ENCODE peak calls at places on chromosome 3, in four cellular contexts. X is progenitor cell of endocrine pancreas, A is glutamatergic neuron, Y is AG09319. V is an unnamed sample.
A peak's percentile ranks its signal among the peaks of the same experiment; 100 is the strongest.

GRCh38 chr3:188165596-188165995 is 11.6 kb downstream of the LPP start:
- DNase-seq in X (no peak), Y (no peak), A (no peak), V (no peak)

GRCh38 chr3:37375184-37376120 is 201.1 kb upstream of the LRRFIP2 start:
- DNase-seq in A (no peak), Y (no peak), X (no peak), V (no peak)

GRCh38 chr3:193388371-193388770 is 9.8 kb upstream of the ATP13A5 start:
- DNase-seq in X (no peak), A (no peak), Y (no peak), V (no peak)

GRCh38 chr3:151439652-151440125 is 21.2 kb downstream of the IGSF10 start:
- DNase-seq in A (no peak), X (no peak), Y (peak; percentile 49), V (no peak)

GRCh38 chr3:182115328-182116045 is 403.8 kb downstream of the SOX2 start:
- DNase-seq in X (no peak), A (no peak), Y (no peak), V (no peak)

GRCh38 chr3:4083225-4084015 is 219.7 kb upstream of the SETMAR start:
- DNase-seq in A (no peak), X (no peak), Y (no peak), V (no peak)

GRCh38 chr3:9762871-9763270 is 6.9 kb downstream of the CAMK1 start:
- DNase-seq in Y (no peak), A (no peak), X (no peak), V (no peak)

GRCh38 chr3:53602866-53603265 is 108.5 kb downstream of the CACNA1D start:
- DNase-seq in Y (no peak), X (no peak), A (no peak), V (no peak)

GRCh38 chr3:139448104-139448503 is 28.2 kb downstream of the RBP2 start:
- DNase-seq in Y (no peak), A (no peak), X (no peak), V (no peak)

GRCh38 chr3:156648086-156648485 is 26.3 kb upstream of the TIPARP start:
- DNase-seq in A (no peak), X (no peak), Y (no peak), V (no peak)

GRCh38 chr3:134104031-134104430 is 74.3 kb upstream of the SLCO2A1 start:
- DNase-seq in A (no peak), X (no peak), Y (no peak), V (no peak)

GRCh38 chr3:8987673-8988655 is 24.7 kb upstream of the RAD18 start:
- DNase-seq in X (peak; percentile 61), Y (no peak), A (peak; percentile 81), V (peak; percentile 76)

GRCh38 chr3:80192871-80193270 is 425.1 kb upstream of the ROBO1 start:
- DNase-seq in X (no peak), Y (no peak), A (no peak), V (no peak)

GRCh38 chr3:11254876-11255275 is 17.3 kb upstream of the ATG7 start:
- DNase-seq in A (no peak), Y (no peak), X (no peak), V (no peak)

GRCh38 chr3:63976166-63976861 is 47.0 kb downstream of the PSMD6 start:
- DNase-seq in Y (peak; percentile 83), A (no peak), X (no peak), V (no peak)

GRCh38 chr3:191412764-191413163 is 48.2 kb upstream of the PYDC2 start:
- DNase-seq in X (no peak), A (peak; percentile 30), Y (peak; percentile 62), V (no peak)

GRCh38 chr3:28504945-28505344 is 156.3 kb upstream of the AZI2 start:
- DNase-seq in Y (no peak), X (no peak), A (no peak), V (no peak)

GRCh38 chr3:138796761-138797160 is 38.0 kb downstream of the PIK3CB start:
- DNase-seq in Y (no peak), A (no peak), X (no peak), V (no peak)

GRCh38 chr3:71456155-71456554 is 127.4 kb downstream of the FOXP1 start:
- DNase-seq in Y (no peak), A (no peak), X (no peak), V (no peak)
- TF ChIP-seq CTCF in Y (peak; percentile 4), A (no peak), X (no peak), V (no peak)

GRCh38 chr3:154121236-154122095 is at the start of gene ARHGEF26:
- DNase-seq in A (peak; percentile 90), Y (peak; percentile 12), X (peak; percentile 85), V (peak; percentile 81)

GRCh38 chr3:154120903-154121235 is 321 bp upstream of the ARHGEF26 start:
- DNase-seq in Y (no peak), A (no peak), X (no peak), V (no peak)

GRCh38 chr3:154125378-154126030 is 4.3 kb downstream of the ARHGEF26 start:
- DNase-seq in Y (no peak), A (no peak), X (no peak), V (no peak)

GRCh38 chr3:154122912-154123559 is 1.8 kb downstream of the ARHGEF26 start:
- DNase-seq in A (no peak), X (no peak), Y (no peak), V (no peak)

GRCh38 chr3:154122096-154122911 is 1.1 kb downstream of the ARHGEF26 start:
- DNase-seq in X (peak; percentile 16), A (peak; percentile 36), Y (no peak), V (no peak)
- TF ChIP-seq CTCF in X (peak; percentile 26), A (no peak), Y (no peak), V (no peak)

GRCh38 chr3:16377847-16378302 is 112.9 kb downstream of the OXNAD1 start:
- DNase-seq in X (no peak), Y (no peak), A (no peak), V (no peak)
- TF ChIP-seq CTCF in X (no peak), Y (no peak), A (no peak), V (no peak)

GRCh38 chr3:39142067-39142466 is 11.3 kb downstream of the CSRNP1 start:
- DNase-seq in A (no peak), X (no peak), Y (no peak), V (no peak)

GRCh38 chr3:39138804-39139415 is 14.5 kb downstream of the CSRNP1 start:
- DNase-seq in X (no peak), A (no peak), Y (no peak), V (no peak)

GRCh38 chr3:39139442-39139841 is 13.9 kb downstream of the CSRNP1 start:
- DNase-seq in A (no peak), Y (no peak), X (no peak), V (no peak)

GRCh38 chr3:39141211-39141995 is 12.0 kb downstream of the CSRNP1 start:
- DNase-seq in A (no peak), Y (no peak), X (no peak), V (no peak)

DNA sequence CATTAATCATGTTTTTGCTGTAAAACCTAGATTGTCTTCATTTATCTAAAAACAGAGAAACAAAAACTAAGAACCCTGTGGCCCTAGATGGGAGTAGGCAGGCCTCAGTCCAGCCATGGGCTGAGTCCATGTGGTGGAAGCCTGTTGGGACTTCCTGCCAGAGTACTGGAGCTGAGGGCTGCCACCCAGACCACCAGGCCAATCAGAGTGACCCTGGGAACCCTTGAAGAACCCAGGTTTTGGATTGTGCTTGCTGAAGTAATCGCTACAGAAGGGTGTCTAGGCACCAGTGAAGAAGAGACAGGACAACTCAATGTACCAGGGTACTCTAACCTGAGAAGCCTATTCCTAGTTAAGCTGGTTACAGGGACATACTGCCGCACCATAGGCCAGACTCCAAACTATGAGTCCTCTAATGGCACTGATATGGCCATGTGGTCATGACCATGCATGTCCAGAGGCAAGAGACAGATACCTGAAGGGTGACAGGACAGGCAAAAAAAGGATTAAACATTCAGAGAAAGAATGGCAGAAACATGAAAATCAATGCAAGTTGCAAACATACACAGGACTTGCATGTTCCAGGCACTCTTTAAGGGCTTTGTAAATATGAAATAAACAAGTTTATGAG is 12.9 kb downstream of the CSRNP1 start:
- DNase-seq in X (no peak), Y (no peak), A (no peak), V (no peak)
- TF ChIP-seq CTCF in X (no peak), Y (no peak), A (no peak), V (no peak)